ENCODE peak calls at places on chromosomes 16 and 17, in nine cellular contexts. One of them, this sample, is unnamed.

GRCh38 chr17:71071041-71071440 is 901.7 kb downstream of the KCNJ2 start:
- DNase-seq in GM12892: no peak
- DNase-seq in breast epithelium: no peak
- DNase-seq in transverse colon: no peak
- DNase-seq in stomach: no peak
- DNase-seq in gastrocnemius medialis: no peak
- DNase-seq in adrenal gland: no peak
- DNase-seq in HCT116: peak; percentile 10
- DNase-seq in uterus: no peak
- DNase-seq in this sample: no peak

GRCh38 chr17:158379-158778 is 21.0 kb downstream of the SCGB1C2 start:
- DNase-seq in gastrocnemius medialis: no peak
- DNase-seq in uterus: no peak
- DNase-seq in transverse colon: no peak
- DNase-seq in GM12892: no peak
- DNase-seq in stomach: no peak
- DNase-seq in HCT116: no peak
- DNase-seq in breast epithelium: no peak
- DNase-seq in adrenal gland: no peak
- DNase-seq in this sample: no peak

GRCh38 chr17:11896199-11896598 is 101.1 kb downstream of the ZNF18 start:
- DNase-seq in breast epithelium: no peak
- DNase-seq in GM12892: no peak
- DNase-seq in HCT116: no peak
- DNase-seq in gastrocnemius medialis: no peak
- DNase-seq in transverse colon: no peak
- DNase-seq in stomach: no peak
- DNase-seq in adrenal gland: no peak
- DNase-seq in uterus: no peak
- DNase-seq in this sample: no peak

GRCh38 chr17:75228847-75229246 is 23.4 kb downstream of the NUP85 start:
- DNase-seq in stomach: no peak
- DNase-seq in HCT116: no peak
- DNase-seq in transverse colon: no peak
- DNase-seq in adrenal gland: no peak
- DNase-seq in breast epithelium: no peak
- DNase-seq in GM12892: no peak
- DNase-seq in gastrocnemius medialis: no peak
- DNase-seq in uterus: no peak
- DNase-seq in this sample: no peak

GRCh38 chr17:76772842-76773521 is 35.1 kb downstream of the MFSD11 start:
- DNase-seq in HCT116: peak; percentile 89
- DNase-seq in adrenal gland: peak; percentile 45
- DNase-seq in gastrocnemius medialis: no peak
- DNase-seq in uterus: no peak
- DNase-seq in transverse colon: no peak
- DNase-seq in breast epithelium: no peak
- DNase-seq in stomach: no peak
- DNase-seq in GM12892: no peak
- DNase-seq in this sample: peak; percentile 57

GRCh38 chr16:85552980-85553435 is 60.1 kb upstream of the GSE1 start:
- DNase-seq in gastrocnemius medialis: no peak
- DNase-seq in transverse colon: no peak
- DNase-seq in uterus: no peak
- DNase-seq in breast epithelium: no peak
- DNase-seq in stomach: no peak
- DNase-seq in adrenal gland: no peak
- DNase-seq in GM12892: no peak
- DNase-seq in HCT116: no peak
- DNase-seq in this sample: no peak

GRCh38 chr16:9077001-9077809 is 14.2 kb upstream of the HAPSTR1 start:
- DNase-seq in stomach: no peak
- DNase-seq in HCT116: peak; percentile 47
- DNase-seq in gastrocnemius medialis: no peak
- DNase-seq in adrenal gland: peak; percentile 42
- DNase-seq in breast epithelium: no peak
- DNase-seq in transverse colon: no peak
- DNase-seq in GM12892: no peak
- DNase-seq in uterus: no peak
- DNase-seq in this sample: peak; percentile 51

GRCh38 chr17:64326420-64327054 is 63.5 kb upstream of the TEX2 start:
- DNase-seq in gastrocnemius medialis: peak; percentile 73
- DNase-seq in stomach: peak; percentile 44
- DNase-seq in transverse colon: peak; percentile 18
- DNase-seq in breast epithelium: peak; percentile 93
- DNase-seq in uterus: peak; percentile 55
- DNase-seq in GM12892: no peak
- DNase-seq in HCT116: no peak
- DNase-seq in adrenal gland: peak; percentile 70
- DNase-seq in this sample: no peak

GRCh38 chr16:69482410-69482951 is 58.1 kb downstream of the CYB5B start:
- DNase-seq in GM12892: no peak
- DNase-seq in gastrocnemius medialis: peak; percentile 40
- DNase-seq in adrenal gland: peak; percentile 72
- DNase-seq in transverse colon: no peak
- DNase-seq in breast epithelium: peak; percentile 60
- DNase-seq in stomach: peak; percentile 37
- DNase-seq in HCT116: no peak
- DNase-seq in uterus: peak; percentile 60
- DNase-seq in this sample: no peak

GRCh38 chr17:1227917-1228751 is 42.1 kb upstream of the BHLHA9 start:
- DNase-seq in adrenal gland: no peak
- DNase-seq in HCT116: no peak
- DNase-seq in transverse colon: peak; percentile 50
- DNase-seq in GM12892: peak; percentile 66
- DNase-seq in uterus: no peak
- DNase-seq in stomach: no peak
- DNase-seq in breast epithelium: no peak
- DNase-seq in gastrocnemius medialis: no peak
- DNase-seq in this sample: no peak

GRCh38 chr17:73257516-73257915 is 4.2 kb downstream of the CPSF4L start:
- DNase-seq in breast epithelium: peak; percentile 71
- DNase-seq in transverse colon: peak; percentile 13
- DNase-seq in adrenal gland: no peak
- DNase-seq in gastrocnemius medialis: no peak
- DNase-seq in HCT116: no peak
- DNase-seq in GM12892: no peak
- DNase-seq in stomach: no peak
- DNase-seq in uterus: no peak
- DNase-seq in this sample: no peak

GRCh38 chr17:73265646-73266640 is 4.3 kb upstream of the CPSF4L start:
- DNase-seq in transverse colon: no peak
- DNase-seq in uterus: no peak
- DNase-seq in GM12892: no peak
- DNase-seq in gastrocnemius medialis: no peak
- DNase-seq in breast epithelium: peak; percentile 60
- DNase-seq in HCT116: no peak
- DNase-seq in stomach: no peak
- DNase-seq in adrenal gland: no peak
- DNase-seq in this sample: no peak

GRCh38 chr17:73261617-73261951 is at the start of gene CPSF4L:
- DNase-seq in adrenal gland: no peak
- DNase-seq in uterus: no peak
- DNase-seq in breast epithelium: no peak
- DNase-seq in gastrocnemius medialis: no peak
- DNase-seq in GM12892: no peak
- DNase-seq in transverse colon: no peak
- DNase-seq in HCT116: no peak
- DNase-seq in stomach: no peak
- DNase-seq in this sample: no peak

GRCh38 chr17:73262676-73263642 is 1.3 kb upstream of the CPSF4L start:
- DNase-seq in gastrocnemius medialis: no peak
- DNase-seq in transverse colon: no peak
- DNase-seq in stomach: no peak
- DNase-seq in adrenal gland: no peak
- DNase-seq in uterus: no peak
- DNase-seq in GM12892: no peak
- DNase-seq in HCT116: no peak
- DNase-seq in breast epithelium: no peak
- DNase-seq in this sample: no peak

GRCh38 chr17:73261952-73262675 is 434 bp upstream of the CPSF4L start:
- DNase-seq in uterus: no peak
- DNase-seq in breast epithelium: peak; percentile 91
- DNase-seq in GM12892: no peak
- DNase-seq in stomach: peak; percentile 76
- DNase-seq in adrenal gland: no peak
- DNase-seq in HCT116: no peak
- DNase-seq in gastrocnemius medialis: no peak
- DNase-seq in transverse colon: peak; percentile 83
- DNase-seq in this sample: no peak
- TF ChIP-seq POLR2A in uterus: no peak
- TF ChIP-seq POLR2A in breast epithelium: no peak
- TF ChIP-seq POLR2A in GM12892: no peak
- TF ChIP-seq POLR2A in stomach: no peak
- TF ChIP-seq POLR2A in adrenal gland: no peak
- TF ChIP-seq POLR2A in HCT116: no peak
- TF ChIP-seq POLR2A in gastrocnemius medialis: no peak
- TF ChIP-seq POLR2A in transverse colon: peak; percentile 20
- TF ChIP-seq POLR2A in this sample: no peak

DNA sequence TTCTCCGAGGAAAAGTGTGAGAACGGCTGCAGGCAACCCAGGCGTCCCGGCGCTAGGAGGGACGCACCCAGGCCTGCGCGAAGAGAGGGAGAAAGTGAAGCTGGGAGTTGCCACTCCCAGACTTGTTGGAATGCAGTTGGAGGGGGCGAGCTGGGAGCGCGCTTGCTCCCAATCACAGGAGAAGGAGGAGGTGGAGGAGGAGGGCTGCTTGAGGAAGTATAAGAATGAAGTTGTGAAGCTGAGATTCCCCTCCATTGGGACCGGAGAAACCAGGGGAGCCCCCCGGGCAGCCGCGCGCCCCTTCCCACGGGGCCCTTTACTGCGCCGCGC is at the start of gene ERBB2:
- DNase-seq in transverse colon: peak; percentile 88
- DNase-seq in uterus: peak; percentile 72
- DNase-seq in HCT116: peak; percentile 57
- DNase-seq in adrenal gland: no peak
- DNase-seq in stomach: peak; percentile 80
- DNase-seq in breast epithelium: peak; percentile 89
- DNase-seq in GM12892: no peak
- DNase-seq in gastrocnemius medialis: peak; percentile 67
- DNase-seq in this sample: peak; percentile 74
- TF ChIP-seq POLR2A in transverse colon: peak; percentile 94
- TF ChIP-seq POLR2A in uterus: peak; percentile 55
- TF ChIP-seq POLR2A in HCT116: peak; percentile 66
- TF ChIP-seq POLR2A in adrenal gland: no peak
- TF ChIP-seq POLR2A in stomach: no peak
- TF ChIP-seq POLR2A in breast epithelium: peak; percentile 55
- TF ChIP-seq POLR2A in GM12892: no peak
- TF ChIP-seq POLR2A in gastrocnemius medialis: peak; percentile 13
- TF ChIP-seq POLR2A in this sample: peak; percentile 75

GRCh38 chr17:30346211-30346831 is 12.5 kb upstream of the TMIGD1 start:
- DNase-seq in transverse colon: no peak
- DNase-seq in adrenal gland: no peak
- DNase-seq in gastrocnemius medialis: no peak
- DNase-seq in GM12892: no peak
- DNase-seq in stomach: no peak
- DNase-seq in breast epithelium: no peak
- DNase-seq in HCT116: no peak
- DNase-seq in uterus: no peak
- DNase-seq in this sample: no peak

GRCh38 chr17:30344283-30345088 is 10.6 kb upstream of the TMIGD1 start:
- DNase-seq in breast epithelium: peak; percentile 48
- DNase-seq in GM12892: no peak
- DNase-seq in HCT116: no peak
- DNase-seq in stomach: peak; percentile 71
- DNase-seq in uterus: no peak
- DNase-seq in gastrocnemius medialis: peak; percentile 14
- DNase-seq in adrenal gland: peak; percentile 32
- DNase-seq in transverse colon: peak; percentile 72
- DNase-seq in this sample: no peak

GRCh38 chr17:30345527-30346075 is 11.7 kb upstream of the TMIGD1 start:
- DNase-seq in stomach: no peak
- DNase-seq in adrenal gland: no peak
- DNase-seq in gastrocnemius medialis: no peak
- DNase-seq in HCT116: no peak
- DNase-seq in breast epithelium: no peak
- DNase-seq in uterus: no peak
- DNase-seq in transverse colon: no peak
- DNase-seq in GM12892: no peak
- DNase-seq in this sample: no peak

GRCh38 chr17:30343741-30344140 is 9.9 kb upstream of the TMIGD1 start:
- DNase-seq in stomach: no peak
- DNase-seq in adrenal gland: no peak
- DNase-seq in breast epithelium: no peak
- DNase-seq in gastrocnemius medialis: no peak
- DNase-seq in HCT116: no peak
- DNase-seq in transverse colon: no peak
- DNase-seq in GM12892: no peak
- DNase-seq in uterus: no peak
- DNase-seq in this sample: no peak

GRCh38 chr17:30345089-30345433 is 11.2 kb upstream of the TMIGD1 start:
- DNase-seq in gastrocnemius medialis: no peak
- DNase-seq in stomach: no peak
- DNase-seq in uterus: no peak
- DNase-seq in breast epithelium: no peak
- DNase-seq in GM12892: no peak
- DNase-seq in HCT116: no peak
- DNase-seq in transverse colon: no peak
- DNase-seq in adrenal gland: no peak
- DNase-seq in this sample: no peak
- TF ChIP-seq POLR2A in gastrocnemius medialis: no peak
- TF ChIP-seq POLR2A in stomach: no peak
- TF ChIP-seq POLR2A in uterus: no peak
- TF ChIP-seq POLR2A in breast epithelium: no peak
- TF ChIP-seq POLR2A in GM12892: no peak
- TF ChIP-seq POLR2A in HCT116: no peak
- TF ChIP-seq POLR2A in transverse colon: no peak
- TF ChIP-seq POLR2A in adrenal gland: no peak
- TF ChIP-seq POLR2A in this sample: no peak

DNA sequence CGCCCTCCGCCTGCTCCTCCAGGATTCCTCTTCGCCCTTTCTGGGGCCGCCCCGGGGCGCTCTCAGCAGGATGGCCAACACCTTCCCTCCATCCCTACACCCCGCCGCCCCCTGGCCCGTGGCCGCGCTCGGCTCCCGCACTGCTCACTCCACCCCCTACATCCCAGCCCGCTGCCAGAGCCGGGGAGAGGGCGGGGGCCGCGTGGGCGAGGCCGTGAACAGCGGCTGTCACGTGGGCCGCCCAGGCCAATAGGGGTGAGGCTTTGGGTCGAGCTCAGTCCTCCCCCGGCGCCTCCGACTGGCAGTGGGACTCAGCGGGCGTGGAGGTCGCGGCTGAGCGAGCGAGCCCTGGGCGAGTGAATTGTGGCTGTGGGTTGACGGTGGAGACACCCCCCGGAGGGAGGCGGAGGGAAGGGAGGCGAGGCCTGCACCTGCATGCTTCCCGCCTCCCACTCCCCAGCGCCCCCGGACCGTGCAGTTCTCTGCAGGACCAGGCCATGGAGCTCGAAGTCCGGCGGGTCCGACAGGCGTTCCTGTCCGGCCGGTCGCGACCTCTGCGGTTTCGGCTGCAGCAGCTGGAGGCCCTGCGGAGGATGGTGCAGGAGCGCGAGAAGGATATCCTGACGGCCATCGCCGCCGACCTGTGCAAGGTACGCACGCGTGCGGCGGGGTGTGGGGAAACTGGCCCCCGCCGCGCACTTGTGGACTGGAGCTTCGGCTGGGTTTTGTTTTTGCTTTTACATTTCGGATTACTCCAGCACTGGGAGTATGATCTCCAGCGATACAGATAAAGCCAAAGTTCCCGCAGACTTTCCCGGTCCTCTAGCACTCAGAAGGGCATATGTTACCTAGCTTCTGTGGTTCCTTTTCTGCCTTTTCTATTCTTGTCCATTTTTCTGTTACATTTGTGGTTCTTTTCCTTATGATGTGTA is at the start of gene ALDH3A2:
- DNase-seq in uterus: peak; percentile 98
- DNase-seq in transverse colon: peak; percentile 97
- DNase-seq in GM12892: peak; percentile 96
- DNase-seq in adrenal gland: peak; percentile 97
- DNase-seq in HCT116: peak; percentile 85
- DNase-seq in gastrocnemius medialis: peak; percentile 96
- DNase-seq in stomach: peak; percentile 97
- DNase-seq in breast epithelium: peak; percentile 96
- DNase-seq in this sample: peak; percentile 98
- TF ChIP-seq POLR2A in uterus: peak; percentile 98
- TF ChIP-seq POLR2A in transverse colon: peak; percentile 91
- TF ChIP-seq POLR2A in GM12892: peak; percentile 87
- TF ChIP-seq POLR2A in adrenal gland: peak; percentile 99
- TF ChIP-seq POLR2A in HCT116: peak; percentile 77
- TF ChIP-seq POLR2A in gastrocnemius medialis: peak; percentile 91
- TF ChIP-seq POLR2A in stomach: no peak
- TF ChIP-seq POLR2A in breast epithelium: peak; percentile 96
- TF ChIP-seq POLR2A in this sample: peak; percentile 91